ENCODE peak calls at places on chromosomes 16 and 17, in four cellular contexts. T is HepG2, V is K562, A is GM12878. I is an unnamed sample.

GRCh38 chr17:2737693-2738092 is 11.8 kb downstream of the CCDC92B start:
- DNase-seq in T (no peak), V (no peak), A (no peak), I (no peak)

GRCh38 chr17:8537734-8538133 is 92.8 kb downstream of the MYH10 start:
- DNase-seq in T (no peak), V (no peak), A (no peak), I (no peak)

GRCh38 chr17:29617481-29618271 is 5.0 kb downstream of the CORO6 start:
- DNase-seq in T (peak; percentile 52), V (peak; percentile 91), A (peak; percentile 36), I (no peak)

GRCh38 chr16:50434872-50435478 is 66.2 kb upstream of the BRD7 start:
- DNase-seq in T (peak; percentile 37), V (no peak), A (no peak), I (no peak)

GRCh38 chr16:74650966-74651567 is 15.6 kb downstream of the RFWD3 start:
- DNase-seq in T (peak; percentile 25), V (peak; percentile 19), A (no peak), I (no peak)

GRCh38 chr16:30054451-30054850 is 11.1 kb upstream of the ALDOA start:
- DNase-seq in T (no peak), V (no peak), A (no peak), I (no peak)

GRCh38 chr17:28702752-28703150 is 8.9 kb downstream of the PROCA1 start:
- DNase-seq in T (no peak), V (no peak), A (no peak), I (no peak)

GRCh38 chr17:45241315-45242011 is 19.8 kb downstream of the FMNL1 start:
- DNase-seq in T (no peak), V (no peak), A (no peak), I (peak; percentile 84)

GRCh38 chr17:4966844-4967538 is 626 bp downstream of the SPAG7 start:
- DNase-seq in T (peak; percentile 99), V (peak; percentile 97), A (peak; percentile 100), I (peak; percentile 99)

GRCh38 chr17:48542114-48542955 is 2.6 kb downstream of the HOXB2 start:
- DNase-seq in T (no peak), V (peak; percentile 58), A (no peak), I (no peak)

GRCh38 chr17:64202683-64203430 is 60.2 kb downstream of the TEX2 start:
- DNase-seq in T (peak; percentile 55), V (peak; percentile 12), A (no peak), I (no peak)

GRCh38 chr17:55652114-55652513 is 70.5 kb downstream of the TMEM100 start:
- DNase-seq in T (no peak), V (no peak), A (no peak), I (no peak)

GRCh38 chr16:75217389-75217851 is 1.4 kb upstream of the CTRB1 start:
- DNase-seq in T (no peak), V (no peak), A (no peak), I (no peak)

GRCh38 chr17:6752068-6752909 is 3.6 kb upstream of the XAF1 start:
- DNase-seq in T (peak; percentile 81), V (no peak), A (no peak), I (no peak)

GRCh38 chr16:1493746-1494094 is 560 bp downstream of the TELO2 start:
- DNase-seq in T (no peak), V (peak; percentile 37), A (no peak), I (no peak)

GRCh38 chr16:57624806-57625500 is 3.5 kb upstream of the ADGRG1 start:
- DNase-seq in T (no peak), V (no peak), A (no peak), I (no peak)

GRCh38 chr17:49148171-49148570 is 15.6 kb downstream of the B4GALNT2 start:
- DNase-seq in T (no peak), V (no peak), A (no peak), I (no peak)

DNA sequence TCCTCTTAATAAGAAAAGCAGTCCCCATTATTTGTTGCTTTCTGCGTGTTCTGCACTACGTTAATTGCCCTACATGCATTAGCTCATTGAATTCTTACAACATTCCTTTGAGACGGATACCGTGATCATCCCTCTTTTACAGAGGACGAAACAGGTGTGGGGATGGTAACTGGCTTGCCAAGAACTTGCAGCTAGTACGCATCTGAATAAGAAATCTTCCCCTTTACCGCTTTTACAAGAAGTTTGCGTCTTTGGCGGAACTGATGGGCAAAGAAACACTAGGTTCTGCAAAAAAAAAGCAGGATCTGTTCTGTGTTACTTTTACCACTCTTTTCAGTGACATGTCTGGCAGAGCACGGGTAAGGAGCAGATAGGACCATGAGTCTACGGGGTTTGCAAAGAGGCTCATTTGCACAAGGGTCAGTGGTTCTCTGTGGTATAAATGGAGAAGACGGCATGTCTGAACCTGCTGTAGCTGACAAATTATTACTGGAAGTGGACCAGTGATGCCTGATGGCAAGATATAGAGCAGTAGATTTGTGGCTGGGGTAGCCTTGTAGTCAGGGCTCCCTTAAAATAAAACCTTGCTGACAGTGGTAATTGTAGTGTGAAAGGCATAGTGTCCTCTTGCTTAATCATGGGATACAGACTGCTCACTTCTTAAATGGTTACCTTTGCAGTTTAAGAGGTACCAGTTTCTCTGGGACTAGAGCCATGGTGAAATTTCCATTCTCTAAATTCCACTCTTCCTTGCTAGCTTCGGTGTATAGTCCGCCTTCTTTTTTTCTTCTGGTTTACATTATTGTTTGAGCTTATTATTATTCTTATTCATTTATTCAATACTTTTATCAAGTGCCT is 1.4 kb downstream of the CCP110 start:
- DNase-seq in T (no peak), V (peak; percentile 34), A (peak; percentile 45), I (no peak)
- TF ChIP-seq MAX in T (no peak), V (no peak), A (no peak), I (no peak)

GRCh38 chr16:4175849-4176248 is 59.6 kb upstream of the ADCY9 start:
- DNase-seq in T (no peak), V (no peak), A (no peak), I (no peak)

GRCh38 chr16:4176794-4177438 is 60.7 kb upstream of the ADCY9 start:
- DNase-seq in T (peak; percentile 8), V (peak; percentile 34), A (peak; percentile 21), I (no peak)

GRCh38 chr16:4169415-4169814 is 53.2 kb upstream of the ADCY9 start:
- DNase-seq in T (no peak), V (no peak), A (no peak), I (no peak)

GRCh38 chr16:4172070-4172469 is 55.8 kb upstream of the ADCY9 start:
- DNase-seq in T (no peak), V (no peak), A (no peak), I (no peak)
- TF ChIP-seq CBX5 in T (no peak), V (no peak), A (no peak), I (no peak)

GRCh38 chr17:930258-930657 is 49.3 kb downstream of the NXN start:
- DNase-seq in T (peak; percentile 98), V (no peak), A (no peak), I (no peak)

GRCh38 chr17:933168-934083 is 46.1 kb downstream of the NXN start:
- DNase-seq in T (peak; percentile 75), V (peak; percentile 22), A (no peak), I (no peak)

GRCh38 chr17:929547-929946 is 50.0 kb downstream of the NXN start:
- DNase-seq in T (no peak), V (no peak), A (no peak), I (no peak)

GRCh38 chr17:935485-935884 is 44.1 kb downstream of the NXN start:
- DNase-seq in T (peak; percentile 80), V (no peak), A (no peak), I (no peak)
- TF ChIP-seq MAX in T (no peak), V (no peak), A (no peak), I (no peak)

GRCh38 chr17:40005527-40005926 is 9.7 kb upstream of the CSF3 start:
- DNase-seq in T (no peak), V (peak; percentile 78), A (no peak), I (no peak)
- TF ChIP-seq CBX5 in T (no peak), V (no peak), A (no peak), I (no peak)

GRCh38 chr17:72358465-72358864 is 237.6 kb downstream of the SOX9 start:
- DNase-seq in T (no peak), V (no peak), A (no peak), I (no peak)
- TF ChIP-seq MAX in T (no peak), V (no peak), A (no peak), I (no peak)

GRCh38 chr17:57944796-57945362 is 10.3 kb downstream of the CUEDC1 start:
- DNase-seq in T (no peak), V (no peak), A (no peak), I (no peak)

GRCh38 chr17:57940653-57941329 is 14.4 kb downstream of the CUEDC1 start:
- DNase-seq in T (no peak), V (no peak), A (peak; percentile 27), I (no peak)

GRCh38 chr17:57941384-57942370 is 13.5 kb downstream of the CUEDC1 start:
- DNase-seq in T (no peak), V (no peak), A (no peak), I (no peak)

GRCh38 chr17:57943645-57944044 is 11.6 kb downstream of the CUEDC1 start:
- DNase-seq in T (no peak), V (no peak), A (no peak), I (no peak)

GRCh38 chr17:57943140-57943539 is 12.1 kb downstream of the CUEDC1 start:
- DNase-seq in T (no peak), V (no peak), A (no peak), I (no peak)
- TF ChIP-seq CBX5 in T (no peak), V (no peak), A (no peak), I (no peak)

GRCh38 chr16:87924937-87925670 is 11.2 kb downstream of the CA5A start:
- DNase-seq in T (no peak), V (no peak), A (no peak), I (no peak)

GRCh38 chr16:87929986-87930385 is 6.3 kb downstream of the CA5A start:
- DNase-seq in T (no peak), V (no peak), A (no peak), I (no peak)

GRCh38 chr16:87924041-87924851 is 12.1 kb downstream of the CA5A start:
- DNase-seq in T (no peak), V (no peak), A (peak; percentile 16), I (no peak)

GRCh38 chr16:87927195-87927562 is 9.2 kb downstream of the CA5A start:
- DNase-seq in T (no peak), V (no peak), A (no peak), I (no peak)

DNA sequence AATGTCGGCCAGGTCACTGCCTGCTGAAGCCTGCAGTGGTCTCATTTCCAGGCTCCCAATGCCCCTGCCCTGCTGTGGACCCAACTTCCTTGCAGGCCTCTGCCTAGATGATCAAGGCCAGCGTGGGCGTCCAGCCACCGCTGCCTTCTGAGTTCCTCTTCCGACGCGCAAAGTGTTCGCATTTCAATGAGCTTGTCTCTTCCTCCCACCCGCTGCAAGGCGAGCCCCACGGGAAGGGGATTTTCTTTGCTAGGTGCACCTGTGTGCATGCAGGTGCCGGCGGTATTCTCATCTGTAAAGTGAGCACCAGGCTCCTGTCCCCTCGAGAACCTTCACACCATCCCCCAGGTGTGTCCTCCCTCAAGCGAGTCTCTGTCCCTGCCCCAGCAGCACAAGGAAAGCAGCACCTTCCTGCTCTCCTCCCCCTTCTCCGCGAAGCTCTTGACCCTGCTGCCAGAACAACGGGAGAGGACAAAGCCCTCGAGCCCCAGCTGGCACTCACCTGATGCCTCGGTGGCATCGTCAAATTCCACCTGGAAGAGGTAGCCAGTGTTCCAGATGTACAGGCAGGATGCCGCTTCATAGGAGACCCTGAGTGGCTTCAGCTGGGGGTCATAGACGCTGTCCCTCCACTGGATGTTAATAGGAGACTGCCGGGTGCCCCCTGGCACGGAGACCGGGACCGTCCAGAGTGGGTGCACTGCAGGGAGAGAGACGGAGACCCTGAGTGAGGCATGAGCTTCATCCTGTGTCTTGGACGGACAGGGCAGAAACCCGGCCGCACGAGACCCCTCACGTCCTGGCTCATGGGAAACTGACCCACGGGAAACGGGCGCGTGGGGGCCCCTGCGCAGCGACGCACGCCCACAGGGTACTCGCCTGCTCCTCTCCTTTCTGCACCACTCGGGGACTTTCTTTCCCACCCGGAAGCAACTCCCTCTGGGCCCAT is 9.8 kb downstream of the CA5A start:
- DNase-seq in T (no peak), V (no peak), A (no peak), I (no peak)
- TF ChIP-seq MAX in T (no peak), V (no peak), A (no peak), I (no peak)